ENCODE peak calls at places on chromosomes 3 and 15, in eight cellular contexts. R is activated B cell treated with CpG ODN at 0.5 μM for 24 hours; T is NT2/D1; U is adrenal gland; O is CD8-positive, alpha-beta memory T cell; P is HTR-8/SVneo; H is cortex of kidney; A is NCI-H748 treated with DMSO at 0.1 percent for 48 hours. S is an unnamed sample.

GRCh38 chr15:31869640-31870335 is 160.5 kb upstream of the CHRNA7 start:
- DNase-seq in O (no peak), A (no peak), P (no peak), T (no peak), R (no peak), U (no peak), H (no peak), S (no peak)

GRCh38 chr3:114841515-114841914 is 305.6 kb downstream of the ZBTB20 start:
- DNase-seq in A (no peak), T (no peak), P (no peak), R (no peak), H (no peak), O (no peak), U (no peak), S (no peak)

GRCh38 chr3:122092460-122093165 is 37.5 kb downstream of the CD86 start:
- DNase-seq in O (no peak), U (peak), P (peak), A (no peak), T (peak), R (no peak), H (no peak), S (no peak)

GRCh38 chr3:122085666-122086065 is 30.5 kb downstream of the CD86 start:
- DNase-seq in A (no peak), P (no peak), R (no peak), T (no peak), O (no peak), U (no peak), H (no peak), S (no peak)

GRCh38 chr3:188402229-188402628 is 248.3 kb downstream of the LPP start:
- DNase-seq in A (no peak), O (no peak), P (no peak), T (no peak), R (no peak), U (no peak), H (no peak), S (no peak)

GRCh38 chr3:49661281-49661680 is 12.9 kb upstream of the APEH start:
- DNase-seq in U (peak), R (no peak), H (no peak), O (no peak), A (no peak), T (no peak), P (no peak), S (no peak)

GRCh38 chr3:164806188-164806587 is 272.1 kb downstream of the SI start:
- DNase-seq in U (no peak), R (no peak), H (no peak), T (no peak), A (no peak), P (no peak), O (no peak), S (no peak)

GRCh38 chr3:2476996-2477395 is 378.3 kb downstream of the CNTN4 start:
- DNase-seq in U (no peak), H (no peak), T (no peak), O (no peak), A (no peak), R (no peak), P (no peak), S (no peak)

GRCh38 chr3:151283907-151284461 is 5.6 kb upstream of the P2RY14 start:
- DNase-seq in U (no peak), P (no peak), H (no peak), T (no peak), A (no peak), R (no peak), O (no peak), S (no peak)

GRCh38 chr15:44726568-44727461 is 9.5 kb upstream of the TRIM69 start:
- DNase-seq in O (peak), T (no peak), P (peak), U (peak), R (no peak), A (no peak), H (no peak), S (no peak)

GRCh38 chr3:172449468-172450149 is 1.4 kb upstream of the GHSR start:
- DNase-seq in R (no peak), U (peak), A (no peak), O (no peak), P (no peak), H (no peak), T (peak), S (no peak)

GRCh38 chr3:43405888-43406636 is 119.7 kb downstream of the SNRK start:
- DNase-seq in R (no peak), U (no peak), O (no peak), H (no peak), P (no peak), T (no peak), A (no peak), S (no peak)

GRCh38 chr15:59313703-59314332 is 58.9 kb downstream of the MYO1E start:
- DNase-seq in R (no peak), P (no peak), H (no peak), O (no peak), T (no peak), U (no peak), A (peak), S (peak)

GRCh38 chr3:115087512-115087911 is 59.6 kb downstream of the ZBTB20 start:
- DNase-seq in U (no peak), P (no peak), R (no peak), T (no peak), H (no peak), A (no peak), O (no peak), S (no peak)

GRCh38 chr3:147120029-147120428 is 286.3 kb downstream of the ZIC4 start:
- DNase-seq in U (no peak), R (no peak), P (no peak), H (no peak), T (no peak), O (no peak), A (peak), S (no peak)

GRCh38 chr3:65448120-65448519 is 590.6 kb downstream of the MAGI1 start:
- DNase-seq in A (peak), R (no peak), T (no peak), H (no peak), P (no peak), O (no peak), U (no peak), S (no peak)

GRCh38 chr3:32403663-32404062 is 12.0 kb downstream of the CMTM7 start:
- DNase-seq in T (no peak), A (peak), O (no peak), H (no peak), P (no peak), R (no peak), U (no peak), S (no peak)